ENCODE peak calls at places on chromosome 18, in five cellular contexts. One of them, this sample, is unnamed.
A peak's percentile ranks its signal among the peaks of the same experiment; 100 is the strongest.

GRCh38 chr18:47996091-47996541 is 65.7 kb upstream of the SMAD2 start:
- DNase-seq in tibial artery: no peak
- DNase-seq in activated T-cell treated with anti-CD3 and anti-CD28 coated beads, Interleukin-2, amount 50 U/mL, for 72 hours: no peak
- DNase-seq in GM12892: no peak
- DNase-seq in cerebellum: peak; percentile 12
- DNase-seq in this sample: peak; percentile 30

GRCh38 chr18:79853303-79853992 is 55.7 kb downstream of the KCNG2 start:
- DNase-seq in GM12892: no peak
- DNase-seq in cerebellum: no peak
- DNase-seq in tibial artery: peak; percentile 58
- DNase-seq in activated T-cell treated with anti-CD3 and anti-CD28 coated beads, Interleukin-2, amount 50 U/mL, for 72 hours: no peak
- DNase-seq in this sample: no peak

GRCh38 chr18:70132999-70133398 is 72.5 kb downstream of the RTTN start:
- DNase-seq in cerebellum: no peak
- DNase-seq in activated T-cell treated with anti-CD3 and anti-CD28 coated beads, Interleukin-2, amount 50 U/mL, for 72 hours: no peak
- DNase-seq in tibial artery: peak; percentile 63
- DNase-seq in GM12892: no peak
- DNase-seq in this sample: peak; percentile 14

GRCh38 chr18:50590625-50591024 is 30.7 kb downstream of the MAPK4 start:
- DNase-seq in GM12892: no peak
- DNase-seq in cerebellum: peak; percentile 62
- DNase-seq in activated T-cell treated with anti-CD3 and anti-CD28 coated beads, Interleukin-2, amount 50 U/mL, for 72 hours: no peak
- DNase-seq in tibial artery: no peak
- DNase-seq in this sample: peak; percentile 84

GRCh38 chr18:51687845-51688585 is 490.5 kb upstream of the MEX3C start:
- DNase-seq in tibial artery: no peak
- DNase-seq in cerebellum: no peak
- DNase-seq in activated T-cell treated with anti-CD3 and anti-CD28 coated beads, Interleukin-2, amount 50 U/mL, for 72 hours: no peak
- DNase-seq in GM12892: no peak
- DNase-seq in this sample: no peak

GRCh38 chr18:76465630-76466409 is 29.2 kb downstream of the ZNF516 start:
- DNase-seq in tibial artery: no peak
- DNase-seq in cerebellum: no peak
- DNase-seq in activated T-cell treated with anti-CD3 and anti-CD28 coated beads, Interleukin-2, amount 50 U/mL, for 72 hours: no peak
- DNase-seq in GM12892: no peak
- DNase-seq in this sample: no peak

GRCh38 chr18:10140928-10141327 is 227.1 kb downstream of the VAPA start:
- DNase-seq in GM12892: no peak
- DNase-seq in cerebellum: no peak
- DNase-seq in activated T-cell treated with anti-CD3 and anti-CD28 coated beads, Interleukin-2, amount 50 U/mL, for 72 hours: no peak
- DNase-seq in tibial artery: no peak
- DNase-seq in this sample: no peak

GRCh38 chr18:39053569-39053968 is 1488.0 kb upstream of the CELF4 start:
- DNase-seq in tibial artery: no peak
- DNase-seq in activated T-cell treated with anti-CD3 and anti-CD28 coated beads, Interleukin-2, amount 50 U/mL, for 72 hours: no peak
- DNase-seq in GM12892: no peak
- DNase-seq in cerebellum: no peak
- DNase-seq in this sample: no peak

GRCh38 chr18:30967701-30968100 is 74.8 kb downstream of the DSC3 start:
- DNase-seq in cerebellum: no peak
- DNase-seq in GM12892: no peak
- DNase-seq in tibial artery: no peak
- DNase-seq in activated T-cell treated with anti-CD3 and anti-CD28 coated beads, Interleukin-2, amount 50 U/mL, for 72 hours: no peak
- DNase-seq in this sample: no peak

GRCh38 chr18:63238711-63239110 is 80.9 kb downstream of the BCL2 start:
- DNase-seq in tibial artery: no peak
- DNase-seq in cerebellum: no peak
- DNase-seq in GM12892: no peak
- DNase-seq in activated T-cell treated with anti-CD3 and anti-CD28 coated beads, Interleukin-2, amount 50 U/mL, for 72 hours: no peak
- DNase-seq in this sample: peak; percentile 19

GRCh38 chr18:55811964-55812363 is 224.0 kb upstream of the TCF4 start:
- DNase-seq in cerebellum: no peak
- DNase-seq in tibial artery: no peak
- DNase-seq in GM12892: no peak
- DNase-seq in activated T-cell treated with anti-CD3 and anti-CD28 coated beads, Interleukin-2, amount 50 U/mL, for 72 hours: no peak
- DNase-seq in this sample: no peak

GRCh38 chr18:78595453-78595852 is 384.2 kb upstream of the SALL3 start:
- DNase-seq in cerebellum: no peak
- DNase-seq in GM12892: no peak
- DNase-seq in activated T-cell treated with anti-CD3 and anti-CD28 coated beads, Interleukin-2, amount 50 U/mL, for 72 hours: no peak
- DNase-seq in tibial artery: no peak
- DNase-seq in this sample: no peak

GRCh38 chr18:11219571-11219970 is 70.2 kb upstream of the PIEZO2 start:
- DNase-seq in cerebellum: no peak
- DNase-seq in activated T-cell treated with anti-CD3 and anti-CD28 coated beads, Interleukin-2, amount 50 U/mL, for 72 hours: no peak
- DNase-seq in GM12892: no peak
- DNase-seq in tibial artery: no peak
- DNase-seq in this sample: no peak

GRCh38 chr18:9855686-9856085 is 30.1 kb upstream of the TXNDC2 start:
- DNase-seq in activated T-cell treated with anti-CD3 and anti-CD28 coated beads, Interleukin-2, amount 50 U/mL, for 72 hours: no peak
- DNase-seq in tibial artery: no peak
- DNase-seq in GM12892: no peak
- DNase-seq in cerebellum: no peak
- DNase-seq in this sample: no peak

GRCh38 chr18:57621252-57621607 is 406 bp downstream of the NARS1 start:
- DNase-seq in cerebellum: peak; percentile 33
- DNase-seq in activated T-cell treated with anti-CD3 and anti-CD28 coated beads, Interleukin-2, amount 50 U/mL, for 72 hours: peak; percentile 32
- DNase-seq in tibial artery: no peak
- DNase-seq in GM12892: peak; percentile 34
- DNase-seq in this sample: peak; percentile 8

GRCh38 chr18:57698571-57699276 is 77.1 kb upstream of the NARS1 start:
- DNase-seq in cerebellum: no peak
- DNase-seq in activated T-cell treated with anti-CD3 and anti-CD28 coated beads, Interleukin-2, amount 50 U/mL, for 72 hours: no peak
- DNase-seq in GM12892: no peak
- DNase-seq in tibial artery: no peak
- DNase-seq in this sample: peak; percentile 1

GRCh38 chr18:51190000-51190399 is 7.5 kb downstream of the MEX3C start:
- DNase-seq in GM12892: no peak
- DNase-seq in activated T-cell treated with anti-CD3 and anti-CD28 coated beads, Interleukin-2, amount 50 U/mL, for 72 hours: no peak
- DNase-seq in cerebellum: no peak
- DNase-seq in tibial artery: no peak
- DNase-seq in this sample: no peak

GRCh38 chr18:3624818-3625716 is 175.1 kb downstream of the TGIF1 start:
- DNase-seq in activated T-cell treated with anti-CD3 and anti-CD28 coated beads, Interleukin-2, amount 50 U/mL, for 72 hours: peak; percentile 74
- DNase-seq in tibial artery: peak; percentile 72
- DNase-seq in cerebellum: no peak
- DNase-seq in GM12892: no peak
- DNase-seq in this sample: peak; percentile 79

GRCh38 chr18:12770469-12771219 is 67.8 kb downstream of the PSMG2 start:
- DNase-seq in activated T-cell treated with anti-CD3 and anti-CD28 coated beads, Interleukin-2, amount 50 U/mL, for 72 hours: no peak
- DNase-seq in GM12892: no peak
- DNase-seq in cerebellum: no peak
- DNase-seq in tibial artery: no peak
- DNase-seq in this sample: no peak

GRCh38 chr18:74498712-74499629 is 2.8 kb downstream of the CNDP2 start:
- DNase-seq in activated T-cell treated with anti-CD3 and anti-CD28 coated beads, Interleukin-2, amount 50 U/mL, for 72 hours: peak; percentile 85
- DNase-seq in cerebellum: no peak
- DNase-seq in GM12892: no peak
- DNase-seq in tibial artery: peak; percentile 67
- DNase-seq in this sample: no peak

GRCh38 chr18:57543560-57543959 is 42.9 kb downstream of the FECH start:
- DNase-seq in cerebellum: no peak
- DNase-seq in activated T-cell treated with anti-CD3 and anti-CD28 coated beads, Interleukin-2, amount 50 U/mL, for 72 hours: no peak
- DNase-seq in tibial artery: no peak
- DNase-seq in GM12892: no peak
- DNase-seq in this sample: no peak

GRCh38 chr18:35478520-35479435 is 19.0 kb downstream of the INO80C start:
- DNase-seq in cerebellum: peak; percentile 60
- DNase-seq in GM12892: no peak
- DNase-seq in tibial artery: no peak
- DNase-seq in activated T-cell treated with anti-CD3 and anti-CD28 coated beads, Interleukin-2, amount 50 U/mL, for 72 hours: peak; percentile 56
- DNase-seq in this sample: peak; percentile 60

GRCh38 chr18:49432602-49433001 is 27.8 kb downstream of the DYM start:
- DNase-seq in cerebellum: no peak
- DNase-seq in GM12892: no peak
- DNase-seq in tibial artery: no peak
- DNase-seq in activated T-cell treated with anti-CD3 and anti-CD28 coated beads, Interleukin-2, amount 50 U/mL, for 72 hours: no peak
- DNase-seq in this sample: no peak